ENCODE peak calls at places on chromosome 18, in ten cellular contexts. B is fibroblast of mammary gland; Z is mesothelial cell of epicardium; U is Calu3; V is activated T-cell treated with anti-CD3 and anti-CD28 coated beads, Interleukin-2, amount 50 U/mL, for 48 hours; K is Kasumi-1; I is naive B cell; Y is NCI-H2081 treated with DMSO at 0.1 percent for 48 hours; X is NCI-H2029; A is stimulated activated CD8-positive, alpha-beta memory T cell treated with anti-CD3 and anti-CD28 coated beads, Interleukin-7, amount 100 ng/mL, for 1 hour. W is an unnamed sample.
A peak's percentile ranks its signal among the peaks of the same experiment; 100 is the strongest.

GRCh38 chr18:74316257-74317180 is 880 bp downstream of the C18orf63 start:
- DNase-seq in B (peak; percentile 52), Z (no peak), U (peak; percentile 30), V (no peak), K (no peak), I (no peak), Y (no peak), X (no peak), A (no peak), W (no peak)

GRCh38 chr18:65754121-65754520 is 3.3 kb downstream of the CDH7 start:
- DNase-seq in B (no peak), Z (no peak), U (peak; percentile 21), V (no peak), K (peak; percentile 91), I (no peak), Y (peak; percentile 14), X (no peak), A (no peak), W (no peak)

GRCh38 chr18:26470011-26470637 is 78.2 kb downstream of the KCTD1 start:
- DNase-seq in B (peak; percentile 18), Z (no peak), U (no peak), V (no peak), K (no peak), I (no peak), Y (peak; percentile 73), X (peak; percentile 74), A (no peak), W (no peak)

GRCh38 chr18:49100226-49100968 is 149.6 kb upstream of the SMAD7 start:
- DNase-seq in B (peak; percentile 37), Z (no peak), U (peak; percentile 25), V (no peak), K (no peak), I (no peak), Y (no peak), X (no peak), A (no peak), W (no peak)

GRCh38 chr18:78875268-78875997 is 104.2 kb upstream of the SALL3 start:
- DNase-seq in B (peak; percentile 10), Z (no peak), U (no peak), V (peak; percentile 49), K (peak; percentile 67), I (no peak), Y (no peak), X (no peak), A (no peak), W (peak; percentile 17)

GRCh38 chr18:64668563-64668962 is 519.7 kb upstream of the LINC00305 start:
- DNase-seq in B (no peak), Z (no peak), U (no peak), V (no peak), K (no peak), I (no peak), Y (no peak), X (no peak), A (no peak), W (no peak)

GRCh38 chr18:70442933-70443332 is 154.1 kb downstream of the SOCS6 start:
- DNase-seq in B (no peak), Z (no peak), U (no peak), V (no peak), K (no peak), I (no peak), Y (no peak), X (no peak), A (no peak), W (no peak)

GRCh38 chr18:48011926-48012469 is 81.5 kb upstream of the SMAD2 start:
- DNase-seq in B (no peak), Z (no peak), U (no peak), V (no peak), K (no peak), I (no peak), Y (no peak), X (no peak), A (no peak), W (no peak)

GRCh38 chr18:36015629-36016028 is 43.1 kb downstream of the RMP24 start:
- DNase-seq in B (no peak), Z (no peak), U (no peak), V (no peak), K (no peak), I (peak; percentile 67), Y (no peak), X (no peak), A (no peak), W (no peak)

GRCh38 chr18:74457043-74457742 is at the start of gene DIPK1C:
- DNase-seq in B (no peak), Z (peak; percentile 48), U (no peak), V (no peak), K (no peak), I (no peak), Y (no peak), X (no peak), A (no peak), W (no peak)

GRCh38 chr18:13623871-13624270 is 102.5 kb downstream of the FAM210A start:
- DNase-seq in B (no peak), Z (no peak), U (no peak), V (no peak), K (no peak), I (no peak), Y (no peak), X (no peak), A (no peak), W (no peak)

GRCh38 chr18:42734520-42734919 is 381.0 kb downstream of the RIT2 start:
- DNase-seq in B (no peak), Z (no peak), U (no peak), V (no peak), K (no peak), I (no peak), Y (no peak), X (no peak), A (no peak), W (no peak)

GRCh38 chr18:45403341-45404049 is 211.8 kb upstream of the SLC14A2 start:
- DNase-seq in B (peak; percentile 42), Z (no peak), U (no peak), V (no peak), K (no peak), I (no peak), Y (no peak), X (no peak), A (no peak), W (no peak)

GRCh38 chr18:9422816-9423519 is 52.3 kb upstream of the RALBP1 start:
- DNase-seq in B (no peak), Z (no peak), U (peak; percentile 87), V (no peak), K (no peak), I (no peak), Y (no peak), X (no peak), A (no peak), W (no peak)

GRCh38 chr18:25147878-25148488 is 204.0 kb downstream of the ZNF521 start:
- DNase-seq in B (no peak), Z (no peak), U (no peak), V (no peak), K (no peak), I (no peak), Y (no peak), X (no peak), A (no peak), W (no peak)

W was measured in C1 segment of cervical spinal cord.